ENCODE peak calls at places on chromosomes 6 and 20, in six cellular contexts. E, U, V, K, Q and Z are unnamed samples.

GRCh38 chr20:16279320-16279719 is 293.9 kb downstream of the KIF16B start:
- DNase-seq in Q (no peak), U (no peak), E (no peak), V (no peak), K (no peak), Z (peak)

GRCh38 chr6:117911150-117911549 is 4.1 kb downstream of the SLC35F1 start:
- DNase-seq in K (no peak), U (no peak), V (no peak), Q (no peak), E (no peak), Z (no peak)

GRCh38 chr6:53496100-53496499 is 48.8 kb downstream of the GCLC start:
- DNase-seq in Q (no peak), U (no peak), E (no peak), K (no peak), V (no peak), Z (no peak)

GRCh38 chr20:51528263-51529026 is 14.1 kb downstream of the NFATC2 start:
- DNase-seq in V (no peak), U (no peak), Q (no peak), K (no peak), E (no peak), Z (no peak)

GRCh38 chr6:118720125-118720473 is 68.7 kb upstream of the CEP85L start:
- DNase-seq in Q (no peak), U (no peak), V (no peak), E (no peak), K (no peak), Z (no peak)

GRCh38 chr6:27547157-27548075 is 74.5 kb upstream of the ZNF184 start:
- DNase-seq in E (no peak), K (peak), U (peak), Q (peak), V (peak), Z (peak)

GRCh38 chr6:144922120-144922722 is 637.1 kb downstream of the UTRN start:
- DNase-seq in Q (no peak), U (peak), K (no peak), E (no peak), V (no peak), Z (no peak)

GRCh38 chr6:27795697-27796494 is 116.3 kb downstream of the OR2B2 start:
- DNase-seq in K (no peak), Q (peak), V (peak), U (peak), E (peak), Z (peak)

GRCh38 chr6:134997133-134997841 is 47.4 kb upstream of the ALDH8A1 start:
- DNase-seq in E (no peak), V (no peak), U (no peak), Q (no peak), K (no peak), Z (no peak)

GRCh38 chr6:159233365-159234101 is 64.3 kb downstream of the FNDC1 start:
- DNase-seq in V (no peak), K (peak), Q (peak), U (no peak), E (no peak), Z (peak)

GRCh38 chr20:52242237-52243230 is 51.0 kb upstream of the ZFP64 start:
- DNase-seq in U (peak), V (peak), K (no peak), E (no peak), Q (no peak), Z (peak)

GRCh38 chr20:60203451-60203850 is 245.2 kb downstream of the CDH26 start:
- DNase-seq in E (no peak), Q (no peak), K (no peak), V (no peak), U (no peak), Z (peak)

GRCh38 chr20:44745560-44746366 is at the start of gene KCNK15:
- DNase-seq in U (peak), Q (peak), K (no peak), V (peak), E (no peak), Z (peak)

GRCh38 chr6:157034433-157035230 is 257.5 kb downstream of the ARID1B start:
- DNase-seq in Q (no peak), U (peak), K (no peak), E (no peak), V (peak), Z (peak)

DNA sequence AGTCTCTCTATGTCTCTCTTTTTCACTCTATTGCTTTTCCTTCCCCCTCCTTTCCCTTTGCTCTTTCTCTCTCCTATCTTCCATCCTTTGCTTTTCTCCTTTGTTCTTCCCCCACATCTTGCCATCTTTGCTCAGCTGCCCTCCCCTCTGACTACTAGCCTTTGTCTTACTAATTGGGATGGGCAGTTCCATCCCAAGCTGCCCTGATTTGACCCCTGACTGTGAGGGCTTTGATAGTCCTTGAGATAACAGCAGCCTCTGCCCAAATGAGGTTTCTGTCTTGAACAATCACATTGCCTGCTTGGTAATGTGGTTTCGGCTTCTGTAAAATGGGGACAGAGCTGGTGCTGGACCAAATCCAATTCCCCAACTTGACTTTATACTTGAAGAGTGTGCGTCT is 327.7 kb downstream of the DHX35 start:
- DNase-seq in U (no peak), V (no peak), K (peak), Q (no peak), E (no peak), Z (peak)
- H2BK15ac ChIP-seq in U (no peak), V (no peak), K (no peak), Q (no peak), E (no peak), Z (no peak)

GRCh38 chr20:59031326-59032022 is 661 bp downstream of the ATP5F1E start:
- DNase-seq in U (no peak), V (no peak), Q (no peak), K (no peak), E (no peak), Z (no peak)
- H3K18ac ChIP-seq in U (peak), V (peak), Q (no peak), K (peak), E (peak), Z (peak)

GRCh38 chr20:63568170-63568981 is 5.7 kb downstream of the HELZ2 start:
- DNase-seq in E (no peak), U (no peak), K (no peak), V (no peak), Q (no peak), Z (no peak)
- H3K9ac ChIP-seq in E (no peak), U (no peak), K (no peak), V (no peak), Q (no peak), Z (no peak)

DNA sequence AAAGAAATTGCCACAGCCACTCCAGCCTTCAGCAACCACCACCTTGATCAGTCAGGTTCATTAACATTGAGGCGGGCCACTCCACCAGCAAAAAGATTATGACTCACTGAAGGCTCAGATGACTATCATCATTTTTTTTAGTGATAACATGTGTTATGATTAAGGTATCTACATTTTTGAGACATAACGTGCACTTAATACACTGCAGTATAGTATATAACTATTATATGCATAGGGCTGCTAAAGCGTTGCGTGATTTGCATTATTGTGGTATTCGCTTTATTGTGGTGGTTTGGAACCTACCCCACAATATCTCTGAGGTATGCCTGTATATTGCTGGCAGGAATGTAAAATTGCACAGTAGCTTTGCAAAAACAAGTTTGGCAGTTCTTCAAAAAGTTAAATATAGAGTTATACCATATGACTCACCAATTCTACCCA is 6.8 kb upstream of the RIPK1 start:
- DNase-seq in U (peak), K (no peak), V (peak), E (no peak), Q (no peak), Z (no peak)
- H2BK15ac ChIP-seq in U (no peak), K (no peak), V (no peak), E (no peak), Q (no peak), Z (no peak)

GRCh38 chr20:62366370-62367135 is 559 bp downstream of the LAMA5 start:
- DNase-seq in V (no peak), K (peak), Q (peak), U (no peak), E (peak), Z (peak)
- H3K18ac ChIP-seq in V (peak), K (peak), Q (peak), U (no peak), E (peak), Z (peak)

GRCh38 chr6:18384621-18385020 is 2.5 kb upstream of the RNF144B start:
- DNase-seq in Q (no peak), K (no peak), U (no peak), E (no peak), V (no peak), Z (no peak)

GRCh38 chr6:18388942-18389341 is 1.8 kb downstream of the RNF144B start:
- DNase-seq in E (no peak), Q (no peak), K (no peak), U (peak), V (peak), Z (peak)

GRCh38 chr6:18387061-18387721 is at the start of gene RNF144B:
- DNase-seq in Q (peak), K (peak), E (peak), U (peak), V (peak), Z (peak)

GRCh38 chr6:18388252-18388651 is 1.1 kb downstream of the RNF144B start:
- DNase-seq in E (no peak), Q (no peak), V (no peak), U (no peak), K (no peak), Z (no peak)

GRCh38 chr6:18386302-18386976 is 711 bp upstream of the RNF144B start:
- DNase-seq in K (no peak), V (no peak), E (peak), U (peak), Q (no peak), Z (peak)
- H3K9ac ChIP-seq in K (peak), V (no peak), E (no peak), U (no peak), Q (no peak), Z (no peak)

GRCh38 chr20:43715044-43715443 is 11.8 kb downstream of the GTSF1L start:
- DNase-seq in K (no peak), U (no peak), V (no peak), Q (no peak), E (no peak), Z (no peak)

GRCh38 chr20:43715511-43715910 is 11.3 kb downstream of the GTSF1L start:
- DNase-seq in Q (no peak), U (no peak), V (no peak), E (no peak), K (no peak), Z (no peak)

GRCh38 chr20:43716123-43716522 is 10.7 kb downstream of the GTSF1L start:
- DNase-seq in E (no peak), V (no peak), Q (no peak), U (no peak), K (no peak), Z (no peak)

GRCh38 chr20:43717616-43717995 is 9.2 kb downstream of the GTSF1L start:
- DNase-seq in K (no peak), U (no peak), Q (no peak), E (no peak), V (no peak), Z (no peak)

GRCh38 chr20:43716757-43717615 is 9.8 kb downstream of the GTSF1L start:
- DNase-seq in K (no peak), E (no peak), V (no peak), U (no peak), Q (no peak), Z (no peak)
- H2BK15ac ChIP-seq in K (no peak), E (no peak), V (no peak), U (no peak), Q (no peak), Z (no peak)

GRCh38 chr6:31736026-31736767 is at the start of gene CLIC1:
- DNase-seq in E (peak), Q (peak), U (peak), K (peak), V (peak), Z (peak)
- H3K18ac ChIP-seq in E (peak), Q (peak), U (peak), K (no peak), V (peak), Z (peak)

GRCh38 chr6:136290406-136291010 is 862 bp upstream of the BCLAF1 start:
- DNase-seq in Q (peak), E (no peak), U (peak), V (peak), K (peak), Z (peak)
- H3K9ac ChIP-seq in Q (peak), E (peak), U (peak), V (peak), K (peak), Z (peak)

DNA sequence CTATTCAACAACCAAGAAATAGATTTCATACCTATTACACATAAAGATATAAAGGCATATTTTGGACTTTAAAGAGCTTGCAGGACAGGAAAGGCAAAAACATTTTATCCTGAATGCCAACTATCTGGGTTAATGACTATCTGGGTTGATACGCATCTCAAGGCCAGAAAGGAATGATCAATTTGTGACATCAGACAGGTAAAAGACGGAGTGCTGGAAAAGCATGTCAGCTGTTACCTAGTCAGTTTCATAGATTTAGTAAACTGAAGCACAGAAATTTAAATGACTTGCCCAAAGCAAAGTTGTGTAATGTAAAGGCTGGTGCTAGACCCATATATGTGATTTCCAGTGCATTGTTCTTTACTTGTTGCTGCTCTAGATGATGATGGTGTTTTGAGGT is 36.8 kb downstream of the HDAC2 start:
- DNase-seq in K (no peak), Q (no peak), V (no peak), E (no peak), U (no peak), Z (no peak)
- H2BK15ac ChIP-seq in K (no peak), Q (no peak), V (no peak), E (no peak), U (no peak), Z (no peak)